ENCODE peak calls at places on chromosomes 11 and 22, in four cellular contexts. One of them, this sample, is unnamed.

GRCh38 chr11:119153049-119153818 is 4.4 kb downstream of the ABCG4 start:
- DNase-seq in GM12878: no peak
- DNase-seq in K562: no peak
- DNase-seq in HepG2: no peak
- DNase-seq in this sample: peak; percentile 46

GRCh38 chr11:120540744-120541143 is 29.2 kb downstream of the GRIK4 start:
- DNase-seq in GM12878: no peak
- DNase-seq in HepG2: peak; percentile 63
- DNase-seq in K562: no peak
- DNase-seq in this sample: no peak

GRCh38 chr11:11661356-11662040 is 39.7 kb upstream of the GALNT18 start:
- DNase-seq in GM12878: no peak
- DNase-seq in HepG2: no peak
- DNase-seq in K562: no peak
- DNase-seq in this sample: peak; percentile 19

GRCh38 chr22:19419086-19419463 is 12.5 kb downstream of the HIRA start:
- DNase-seq in K562: peak; percentile 96
- DNase-seq in HepG2: no peak
- DNase-seq in GM12878: no peak
- DNase-seq in this sample: no peak

GRCh38 chr11:2891901-2892214 is 6.3 kb upstream of the CDKN1C start:
- DNase-seq in GM12878: no peak
- DNase-seq in K562: no peak
- DNase-seq in HepG2: peak; percentile 30
- DNase-seq in this sample: no peak

GRCh38 chr11:115330693-115331482 is 173.3 kb downstream of the CADM1 start:
- DNase-seq in K562: no peak
- DNase-seq in HepG2: no peak
- DNase-seq in GM12878: no peak
- DNase-seq in this sample: no peak

GRCh38 chr11:86983071-86983488 is 27.9 kb upstream of the FZD4 start:
- DNase-seq in HepG2: peak; percentile 66
- DNase-seq in GM12878: no peak
- DNase-seq in K562: no peak
- DNase-seq in this sample: no peak

GRCh38 chr11:120539681-120540369 is 28.3 kb downstream of the GRIK4 start:
- DNase-seq in K562: no peak
- DNase-seq in HepG2: no peak
- DNase-seq in GM12878: no peak
- DNase-seq in this sample: no peak

GRCh38 chr11:78138694-78139421 is 568 bp downstream of the ALG8 start:
- DNase-seq in K562: peak; percentile 58
- DNase-seq in HepG2: no peak
- DNase-seq in GM12878: peak; percentile 21
- DNase-seq in this sample: no peak

GRCh38 chr11:23112987-23113886 is 253.0 kb upstream of the CCDC179 start:
- DNase-seq in HepG2: peak; percentile 69
- DNase-seq in GM12878: no peak
- DNase-seq in K562: no peak
- DNase-seq in this sample: peak; percentile 21

GRCh38 chr22:19831016-19831415 is 23.7 kb downstream of the GNB1L start:
- DNase-seq in HepG2: no peak
- DNase-seq in GM12878: no peak
- DNase-seq in K562: no peak
- DNase-seq in this sample: no peak

GRCh38 chr11:19673924-19674390 is 38.7 kb upstream of the NAV2 start:
- DNase-seq in HepG2: no peak
- DNase-seq in GM12878: no peak
- DNase-seq in K562: no peak
- DNase-seq in this sample: no peak

GRCh38 chr22:37193629-37194191 is 5.7 kb upstream of the C1QTNF6 start:
- DNase-seq in HepG2: peak; percentile 43
- DNase-seq in GM12878: no peak
- DNase-seq in K562: peak; percentile 20
- DNase-seq in this sample: no peak

GRCh38 chr22:29073618-29074275 is 912 bp downstream of the KREMEN1 start:
- DNase-seq in HepG2: peak; percentile 54
- DNase-seq in K562: peak; percentile 43
- DNase-seq in GM12878: no peak
- DNase-seq in this sample: peak; percentile 73

GRCh38 chr11:76604081-76604601 is 66.4 kb downstream of the LRRC32 start:
- DNase-seq in HepG2: no peak
- DNase-seq in GM12878: no peak
- DNase-seq in K562: no peak
- DNase-seq in this sample: no peak

GRCh38 chr11:1570001-1570453 is 2.0 kb downstream of the DUSP8 start:
- DNase-seq in GM12878: no peak
- DNase-seq in K562: no peak
- DNase-seq in HepG2: peak; percentile 25
- DNase-seq in this sample: no peak

GRCh38 chr11:83046626-83047172 is 25.0 kb downstream of the RAB30 start:
- DNase-seq in HepG2: no peak
- DNase-seq in K562: no peak
- DNase-seq in GM12878: no peak
- DNase-seq in this sample: no peak

GRCh38 chr11:64297722-64298358 is 2.3 kb upstream of the CATSPERZ start:
- DNase-seq in K562: no peak
- DNase-seq in HepG2: no peak
- DNase-seq in GM12878: no peak
- DNase-seq in this sample: no peak

GRCh38 chr11:121466063-121466794 is 13.5 kb upstream of the SORL1-AS1 start:
- DNase-seq in GM12878: no peak
- DNase-seq in HepG2: peak; percentile 76
- DNase-seq in K562: peak; percentile 20
- DNase-seq in this sample: peak; percentile 78

GRCh38 chr11:31397239-31397834 is 27.7 kb downstream of the DNAJC24 start:
- DNase-seq in HepG2: peak; percentile 18
- DNase-seq in K562: no peak
- DNase-seq in GM12878: no peak
- DNase-seq in this sample: no peak
- TF ChIP-seq NR2C2 in HepG2: no peak
- TF ChIP-seq NR2C2 in K562: no peak
- TF ChIP-seq NR2C2 in GM12878: no peak
- TF ChIP-seq NR2C2 in this sample: no peak

GRCh38 chr11:79444923-79445322 is 4.1 kb upstream of the TENM4 start:
- DNase-seq in HepG2: no peak
- DNase-seq in K562: no peak
- DNase-seq in GM12878: no peak
- DNase-seq in this sample: no peak
- TF ChIP-seq NR2C2 in HepG2: no peak
- TF ChIP-seq NR2C2 in K562: no peak
- TF ChIP-seq NR2C2 in GM12878: no peak
- TF ChIP-seq NR2C2 in this sample: no peak

GRCh38 chr11:93017821-93018690 is 48.6 kb downstream of the MTNR1B start:
- DNase-seq in K562: no peak
- DNase-seq in GM12878: no peak
- DNase-seq in HepG2: no peak
- DNase-seq in this sample: no peak
- TF ChIP-seq NR2C2 in K562: no peak
- TF ChIP-seq NR2C2 in GM12878: no peak
- TF ChIP-seq NR2C2 in HepG2: no peak
- TF ChIP-seq NR2C2 in this sample: no peak

DNA sequence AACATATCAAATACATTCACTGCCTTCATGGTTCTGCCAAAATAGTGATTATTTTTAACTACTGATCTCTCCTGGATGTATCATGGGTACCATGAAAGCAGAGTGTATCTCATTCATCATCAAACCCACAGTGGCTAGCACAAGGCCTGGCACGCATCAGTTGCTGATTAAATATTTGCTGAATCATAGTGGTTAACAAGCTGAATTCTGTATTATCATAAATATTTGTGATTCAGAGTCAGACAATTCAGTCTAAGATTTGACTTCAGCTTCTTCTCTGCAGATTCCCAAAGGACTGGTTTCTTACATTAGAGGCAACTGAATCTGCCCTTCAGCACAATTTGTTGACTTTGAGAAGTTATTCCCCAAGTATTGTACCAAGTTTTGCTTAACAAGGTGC is 715.8 kb upstream of the LRRC4C start:
- DNase-seq in GM12878: no peak
- DNase-seq in HepG2: no peak
- DNase-seq in K562: no peak
- DNase-seq in this sample: no peak
- TF ChIP-seq NR2C2 in GM12878: no peak
- TF ChIP-seq NR2C2 in HepG2: no peak
- TF ChIP-seq NR2C2 in K562: no peak
- TF ChIP-seq NR2C2 in this sample: no peak

DNA sequence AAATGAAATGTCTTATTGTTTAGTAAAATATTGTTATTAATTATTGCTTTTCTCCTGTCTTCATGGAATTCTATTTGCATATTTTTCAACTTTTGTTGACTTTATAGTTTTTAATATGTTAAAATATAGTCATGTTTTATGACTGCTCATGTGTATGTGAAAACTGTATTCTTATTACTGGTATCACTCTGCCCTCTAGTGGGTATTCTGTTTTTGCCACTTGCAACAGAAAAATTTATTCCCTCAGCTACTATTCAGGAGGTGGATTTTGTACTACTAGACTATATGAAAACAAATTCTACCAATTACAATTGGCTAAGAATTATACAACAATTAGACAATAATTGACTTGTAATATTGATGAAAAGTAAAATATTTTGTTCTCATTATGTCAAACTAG is 45.0 kb downstream of the OR4C6 start:
- DNase-seq in HepG2: peak; percentile 25
- DNase-seq in K562: peak; percentile 10
- DNase-seq in GM12878: peak; percentile 9
- DNase-seq in this sample: no peak
- TF ChIP-seq NR2C2 in HepG2: no peak
- TF ChIP-seq NR2C2 in K562: no peak
- TF ChIP-seq NR2C2 in GM12878: no peak
- TF ChIP-seq NR2C2 in this sample: no peak

GRCh38 chr11:13276454-13276851 is 1.1 kb upstream of the BMAL1 start:
- DNase-seq in GM12878: no peak
- DNase-seq in K562: no peak
- DNase-seq in HepG2: no peak
- DNase-seq in this sample: no peak

GRCh38 chr11:13279487-13279834 is 1.9 kb downstream of the BMAL1 start:
- DNase-seq in HepG2: no peak
- DNase-seq in GM12878: no peak
- DNase-seq in K562: no peak
- DNase-seq in this sample: no peak

GRCh38 chr11:13278620-13279486 is 1.3 kb downstream of the BMAL1 start:
- DNase-seq in HepG2: no peak
- DNase-seq in GM12878: no peak
- DNase-seq in K562: no peak
- DNase-seq in this sample: peak; percentile 55

GRCh38 chr11:13276852-13277718 is 505 bp upstream of the BMAL1 start:
- DNase-seq in K562: peak; percentile 91
- DNase-seq in GM12878: peak; percentile 85
- DNase-seq in HepG2: peak; percentile 89
- DNase-seq in this sample: peak; percentile 98

GRCh38 chr11:13277719-13278619 is at the start of gene BMAL1:
- DNase-seq in GM12878: no peak
- DNase-seq in K562: no peak
- DNase-seq in HepG2: no peak
- DNase-seq in this sample: peak; percentile 39
- TF ChIP-seq NR2C2 in GM12878: no peak
- TF ChIP-seq NR2C2 in K562: no peak
- TF ChIP-seq NR2C2 in HepG2: no peak
- TF ChIP-seq NR2C2 in this sample: no peak

GRCh38 chr22:48883211-48883960 is 944.3 kb downstream of the BRD1 start:
- DNase-seq in K562: no peak
- DNase-seq in GM12878: no peak
- DNase-seq in HepG2: no peak
- DNase-seq in this sample: no peak
- TF ChIP-seq NR2C2 in K562: no peak
- TF ChIP-seq NR2C2 in GM12878: no peak
- TF ChIP-seq NR2C2 in HepG2: no peak
- TF ChIP-seq NR2C2 in this sample: no peak

GRCh38 chr11:117538731-117539130 is 211.1 kb downstream of the CEP164 start:
- DNase-seq in HepG2: no peak
- DNase-seq in K562: no peak
- DNase-seq in GM12878: no peak
- DNase-seq in this sample: no peak
- TF ChIP-seq NR2C2 in HepG2: no peak
- TF ChIP-seq NR2C2 in K562: no peak
- TF ChIP-seq NR2C2 in GM12878: no peak
- TF ChIP-seq NR2C2 in this sample: no peak

GRCh38 chr11:59756496-59756840 is 1.3 kb downstream of the STX3 start:
- DNase-seq in HepG2: no peak
- DNase-seq in K562: no peak
- DNase-seq in GM12878: no peak
- DNase-seq in this sample: no peak
- TF ChIP-seq NR2C2 in HepG2: no peak
- TF ChIP-seq NR2C2 in K562: no peak
- TF ChIP-seq NR2C2 in GM12878: no peak
- TF ChIP-seq NR2C2 in this sample: no peak

This sample was measured in WTC11.